ENCODE peak calls at places on chromosomes 12 and 14, in ten cellular contexts. P, I, V, G, E, K, C, S, J and X are unnamed samples.

GRCh38 chr14:52706286-52706685 is 714 bp upstream of the PSMC6 start:
- DNase-seq in P (no peak), I (no peak), V (no peak), G (no peak), E (no peak), K (peak), C (peak), S (no peak), J (peak), X (no peak)

GRCh38 chr14:93880025-93880820 is 46.9 kb upstream of the FAM181A start:
- DNase-seq in P (no peak), I (no peak), V (peak), G (peak), E (no peak), K (no peak), C (no peak), S (no peak), J (no peak), X (no peak)

GRCh38 chr14:91858536-91859275 is 8.6 kb downstream of the TC2N start:
- DNase-seq in P (no peak), I (peak), V (no peak), G (no peak), E (peak), K (no peak), C (no peak), S (no peak), J (no peak), X (no peak)

GRCh38 chr14:22220427-22220826 is 368.6 kb downstream of the DAD1 start:
- DNase-seq in P (no peak), I (peak), V (peak), G (no peak), E (peak), K (no peak), C (no peak), S (no peak), J (no peak), X (no peak)

GRCh38 chr14:65985976-65986375 is 500.2 kb upstream of the CCDC196 start:
- DNase-seq in P (no peak), I (no peak), V (no peak), G (no peak), E (no peak), K (no peak), C (no peak), S (no peak), J (no peak), X (no peak)

GRCh38 chr12:128829870-128830504 is 6.2 kb upstream of the SLC15A4 start:
- DNase-seq in P (no peak), I (no peak), V (no peak), G (no peak), E (no peak), K (peak), C (no peak), S (no peak), J (no peak), X (no peak)

GRCh38 chr12:121468451-121468850 is 68.5 kb downstream of the RNF34 start:
- DNase-seq in P (no peak), I (peak), V (no peak), G (no peak), E (no peak), K (no peak), C (no peak), S (no peak), J (no peak), X (no peak)

GRCh38 chr12:28033538-28033915 is 61.0 kb upstream of the PTHLH start:
- DNase-seq in P (no peak), I (no peak), V (peak), G (no peak), E (peak), K (no peak), C (no peak), S (no peak), J (no peak), X (no peak)

GRCh38 chr12:120115692-120116442 is 686 bp downstream of the RAB35 start:
- DNase-seq in P (no peak), I (peak), V (no peak), G (peak), E (no peak), K (peak), C (no peak), S (peak), J (no peak), X (no peak)

GRCh38 chr14:50051706-50052105 is 64.7 kb downstream of the VCPKMT start:
- DNase-seq in P (no peak), I (no peak), V (no peak), G (no peak), E (no peak), K (no peak), C (no peak), S (no peak), J (no peak), X (no peak)

GRCh38 chr14:74019743-74020142 is 594 bp downstream of the BBOF1 start:
- DNase-seq in P (peak), I (no peak), V (peak), G (no peak), E (no peak), K (no peak), C (peak), S (no peak), J (no peak), X (no peak)

GRCh38 chr12:51320695-51321320 is 3.2 kb downstream of the BIN2 start:
- DNase-seq in P (peak), I (peak), V (no peak), G (no peak), E (no peak), K (no peak), C (peak), S (no peak), J (peak), X (no peak)

GRCh38 chr14:103332143-103332919 is 1.7 kb upstream of the EIF5 start:
- DNase-seq in P (no peak), I (no peak), V (no peak), G (no peak), E (no peak), K (no peak), C (no peak), S (no peak), J (peak), X (no peak)

GRCh38 chr12:129520736-129521135 is 383.1 kb downstream of the TMEM132D start:
- DNase-seq in P (no peak), I (no peak), V (no peak), G (no peak), E (no peak), K (no peak), C (no peak), S (no peak), J (no peak), X (no peak)

GRCh38 chr12:132540436-132540835 is 50.5 kb downstream of the FBRSL1 start:
- DNase-seq in P (no peak), I (no peak), V (no peak), G (no peak), E (no peak), K (no peak), C (no peak), S (no peak), J (no peak), X (no peak)

GRCh38 chr14:95314609-95315008 is 5.1 kb downstream of the CLMN start:
- DNase-seq in P (no peak), I (peak), V (peak), G (peak), E (no peak), K (peak), C (peak), S (peak), J (no peak), X (no peak)

GRCh38 chr12:129401572-129401971 is 502.3 kb downstream of the TMEM132D start:
- DNase-seq in P (no peak), I (no peak), V (no peak), G (no peak), E (no peak), K (no peak), C (no peak), S (no peak), J (no peak), X (no peak)

GRCh38 chr14:90645842-90646443 is 170.3 kb downstream of the TTC7B start:
- DNase-seq in P (peak), I (no peak), V (no peak), G (no peak), E (no peak), K (no peak), C (no peak), S (no peak), J (no peak), X (no peak)

GRCh38 chr14:105061428-105062047 is 3.7 kb downstream of the GPR132 start:
- DNase-seq in P (no peak), I (no peak), V (no peak), G (no peak), E (no peak), K (peak), C (no peak), S (no peak), J (no peak), X (peak)

GRCh38 chr12:69682136-69682755 is 16.9 kb downstream of the BEST3 start:
- DNase-seq in P (no peak), I (no peak), V (no peak), G (no peak), E (no peak), K (no peak), C (no peak), S (no peak), J (no peak), X (no peak)

GRCh38 chr12:60616400-60616799 is 1020.6 kb downstream of the SLC16A7 start:
- DNase-seq in P (no peak), I (no peak), V (no peak), G (no peak), E (no peak), K (no peak), C (no peak), S (no peak), J (no peak), X (no peak)

GRCh38 chr12:46933947-46934346 is 108.2 kb upstream of the SLC38A4 start:
- DNase-seq in P (peak), I (peak), V (peak), G (no peak), E (no peak), K (no peak), C (no peak), S (no peak), J (peak), X (no peak)

GRCh38 chr14:94132285-94132887 is 3.0 kb upstream of the IFI27L2 start:
- DNase-seq in P (peak), I (peak), V (peak), G (peak), E (peak), K (peak), C (peak), S (peak), J (peak), X (peak)

GRCh38 chr12:10339441-10339840 is 31.8 kb downstream of the KLRD1 start:
- DNase-seq in P (no peak), I (no peak), V (no peak), G (no peak), E (peak), K (no peak), C (no peak), S (no peak), J (no peak), X (no peak)

GRCh38 chr14:82060219-82060618 is 526.6 kb upstream of the SEL1L start:
- DNase-seq in P (no peak), I (peak), V (no peak), G (no peak), E (no peak), K (no peak), C (no peak), S (no peak), J (no peak), X (no peak)

GRCh38 chr14:95765016-95765415 is 51.1 kb upstream of the TCL1A start:
- DNase-seq in P (no peak), I (no peak), V (no peak), G (no peak), E (no peak), K (no peak), C (no peak), S (no peak), J (no peak), X (no peak)

GRCh38 chr14:77181603-77182437 is at the start of gene TMEM63C:
- DNase-seq in P (peak), I (peak), V (no peak), G (peak), E (no peak), K (peak), C (peak), S (peak), J (peak), X (no peak)

GRCh38 chr12:53735556-53735955 is 8.3 kb upstream of the CALCOCO1 start:
- DNase-seq in P (no peak), I (no peak), V (no peak), G (no peak), E (no peak), K (no peak), C (no peak), S (no peak), J (no peak), X (no peak)

GRCh38 chr12:30587782-30588181 is 107.9 kb downstream of the IPO8 start:
- DNase-seq in P (no peak), I (no peak), V (no peak), G (no peak), E (no peak), K (no peak), C (no peak), S (no peak), J (no peak), X (no peak)

GRCh38 chr12:53057816-53058500 is 8.1 kb downstream of the TNS2 start:
- DNase-seq in P (no peak), I (no peak), V (no peak), G (no peak), E (no peak), K (no peak), C (no peak), S (no peak), J (no peak), X (no peak)

GRCh38 chr14:99685061-99685995 is 1.2 kb downstream of the CYP46A1 start:
- DNase-seq in P (peak), I (no peak), V (no peak), G (peak), E (no peak), K (no peak), C (no peak), S (no peak), J (no peak), X (no peak)

GRCh38 chr14:102215522-102216250 is 76.0 kb downstream of the WDR20 start:
- DNase-seq in P (peak), I (no peak), V (no peak), G (no peak), E (no peak), K (no peak), C (no peak), S (no peak), J (no peak), X (no peak)

GRCh38 chr12:78951746-78952532 is 87.4 kb downstream of the SYT1 start:
- DNase-seq in P (no peak), I (no peak), V (no peak), G (no peak), E (no peak), K (no peak), C (peak), S (peak), J (no peak), X (no peak)

GRCh38 chr14:61469771-61470170 is 148.4 kb downstream of the PRKCH start:
- DNase-seq in P (no peak), I (no peak), V (no peak), G (no peak), E (no peak), K (no peak), C (no peak), S (no peak), J (no peak), X (no peak)